ENCODE peak calls at places on chromosomes 11 and 22, in four cellular contexts. K is HFF-Myc, Y is RPMI8226, H is NCI-H2081. P is an unnamed sample.
A peak's percentile ranks its signal among the peaks of the same experiment; 100 is the strongest.

GRCh38 chr11:6357222-6357621 is 33.1 kb upstream of the SMPD1 start:
- DNase-seq in K (peak; percentile 57), Y (no peak), H (no peak), P (peak; percentile 90)

GRCh38 chr11:119067371-119068222 is at the start of gene VPS11:
- DNase-seq in K (peak; percentile 76), Y (peak; percentile 95), H (peak; percentile 94), P (peak; percentile 97)

GRCh38 chr11:95520765-95521542 is 268.6 kb downstream of the FAM76B start:
- DNase-seq in K (no peak), Y (no peak), H (peak; percentile 17), P (peak; percentile 70)

GRCh38 chr22:29215012-29215860 is 9.5 kb downstream of the EMID1 start:
- DNase-seq in K (no peak), Y (no peak), H (no peak), P (no peak)

GRCh38 chr22:46612341-46612903 is 7.8 kb upstream of the GRAMD4 start:
- DNase-seq in K (no peak), Y (peak; percentile 25), H (no peak), P (no peak)

GRCh38 chr11:41382927-41383326 is 76.5 kb downstream of the LRRC4C start:
- DNase-seq in K (no peak), Y (no peak), H (no peak), P (no peak)

GRCh38 chr11:36421546-36422155 is 88.4 kb downstream of the TRAF6 start:
- DNase-seq in K (no peak), Y (no peak), H (no peak), P (no peak)

GRCh38 chr11:3803726-3804510 is 4.4 kb upstream of the PGAP2 start:
- DNase-seq in K (peak; percentile 42), Y (no peak), H (no peak), P (peak; percentile 17)

GRCh38 chr11:45110562-45110961 is 35.9 kb upstream of the PRDM11 start:
- DNase-seq in K (no peak), Y (peak; percentile 64), H (peak; percentile 73), P (peak; percentile 54)

GRCh38 chr22:31800065-31800464 is 46.2 kb downstream of the DEPDC5 start:
- DNase-seq in K (peak; percentile 2), Y (no peak), H (no peak), P (no peak)

GRCh38 chr11:66047541-66048365 is 1.2 kb downstream of the GAL3ST3 start:
- DNase-seq in K (no peak), Y (no peak), H (no peak), P (no peak)

GRCh38 chr11:47186076-47186936 is at the start of gene PACSIN3:
- DNase-seq in K (no peak), Y (peak; percentile 79), H (peak; percentile 30), P (no peak)

GRCh38 chr11:104609766-104610165 is 288.5 kb downstream of the CASP12 start:
- DNase-seq in K (no peak), Y (no peak), H (no peak), P (no peak)

GRCh38 chr11:34512810-34513673 is 552 bp downstream of the ELF5 start:
- DNase-seq in K (peak; percentile 31), Y (peak; percentile 51), H (no peak), P (peak; percentile 3)

GRCh38 chr11:6619021-6619745 is at the start of gene TPP1:
- DNase-seq in K (peak; percentile 90), Y (peak; percentile 80), H (peak; percentile 92), P (peak; percentile 91)

GRCh38 chr11:17396598-17397310 is 8.3 kb upstream of the KCNJ11 start:
- DNase-seq in K (no peak), Y (no peak), H (no peak), P (no peak)